ENCODE peak calls at places on chromosomes 12 and 14, in nine cellular contexts. R is frontal cortex; V is iris pigment epithelial cell; P is stimulated activated naive B cell treated with anti-CD40 and anti-IgM and Interleukin-4, amounts not matched to agents 10 μg/mL and 1 μg/mL and 100 μg/mL, for 72 hours; X is stimulated activated CD8-positive, alpha-beta memory T cell treated with anti-CD3 and anti-CD28 coated beads, Interleukin-2, amount 100 ng/mL, for 1 hour; S is GM04504; U is Kasumi-1; O is NCI-H1694; A is foreskin melanocyte. B is an unnamed sample.

GRCh38 chr14:51862171-51862838 is 1.9 kb downstream of the GNG2 start:
- DNase-seq in R (no peak), O (no peak), S (no peak), V (no peak), A (peak; percentile 49), X (no peak), P (no peak), U (no peak), B (no peak)

GRCh38 chr12:27865421-27865820 is 85.4 kb upstream of the MANSC4 start:
- DNase-seq in P (no peak), X (no peak), U (no peak), A (no peak), O (no peak), V (peak; percentile 89), R (no peak), S (peak; percentile 71), B (no peak)

GRCh38 chr12:114425031-114425626 is 19.2 kb upstream of the TBX5 start:
- DNase-seq in R (no peak), U (no peak), A (peak; percentile 19), P (no peak), S (no peak), V (no peak), O (no peak), X (no peak), B (no peak)

GRCh38 chr12:111105294-111105693 is 184.9 kb upstream of the MYL2 start:
- DNase-seq in A (no peak), V (no peak), O (no peak), U (no peak), P (no peak), S (no peak), X (no peak), R (no peak), B (no peak)

GRCh38 chr14:42095155-42095554 is 488.5 kb downstream of the LRFN5 start:
- DNase-seq in O (no peak), A (no peak), U (no peak), X (no peak), R (no peak), V (no peak), S (no peak), P (no peak), B (no peak)

GRCh38 chr12:49451468-49452259 is 84.4 kb downstream of the SPATS2 start:
- DNase-seq in P (no peak), X (no peak), R (no peak), U (no peak), S (no peak), A (no peak), O (no peak), V (no peak), B (no peak)

GRCh38 chr14:89973234-89973823 is 17.6 kb downstream of the TDP1 start:
- DNase-seq in P (peak; percentile 13), V (peak; percentile 73), S (peak; percentile 44), X (no peak), R (no peak), O (peak; percentile 86), A (peak; percentile 53), U (peak; percentile 64), B (no peak)

GRCh38 chr14:77204457-77204796 is 22.8 kb downstream of the TMEM63C start:
- DNase-seq in R (no peak), P (no peak), U (no peak), O (peak; percentile 86), V (no peak), S (no peak), A (no peak), X (no peak), B (no peak)

GRCh38 chr14:51884086-51884927 is 23.9 kb downstream of the GNG2 start:
- DNase-seq in V (peak; percentile 96), O (no peak), S (peak; percentile 75), X (no peak), P (no peak), U (peak; percentile 84), A (no peak), R (no peak), B (no peak)

GRCh38 chr12:41965996-41966395 is 178.7 kb downstream of the GXYLT1 start:
- DNase-seq in V (no peak), O (no peak), U (no peak), S (no peak), P (no peak), A (no peak), R (no peak), X (no peak), B (no peak)

GRCh38 chr12:27332407-27333310 is at the start of gene BMAL2:
- DNase-seq in U (peak; percentile 34), R (peak; percentile 50), P (peak; percentile 50), A (no peak), X (no peak), O (peak; percentile 33), S (no peak), V (peak; percentile 48), B (no peak)

GRCh38 chr12:114032801-114033200 is 66.7 kb upstream of the RBM19 start:
- DNase-seq in V (no peak), X (no peak), A (no peak), P (no peak), S (no peak), R (no peak), O (no peak), U (no peak), B (no peak)

GRCh38 chr12:68483592-68484373 is 126.9 kb upstream of the RAP1B start:
- DNase-seq in R (no peak), X (no peak), S (no peak), P (no peak), A (peak; percentile 14), O (no peak), U (no peak), V (peak; percentile 83), B (no peak)

GRCh38 chr14:102209224-102209966 is 69.7 kb downstream of the WDR20 start:
- DNase-seq in U (no peak), P (no peak), O (no peak), V (peak; percentile 32), X (no peak), S (no peak), A (peak; percentile 28), R (no peak), B (no peak)

GRCh38 chr14:61193471-61193870 is 87.7 kb downstream of the TMEM30B start:
- DNase-seq in P (no peak), S (no peak), X (no peak), O (no peak), A (no peak), U (no peak), V (no peak), R (no peak), B (no peak)

GRCh38 chr12:111033281-111034147 is 113.1 kb upstream of the MYL2 start:
- DNase-seq in R (no peak), S (no peak), A (no peak), X (no peak), O (peak; percentile 83), P (no peak), V (no peak), U (peak; percentile 39), B (no peak)

GRCh38 chr12:67302162-67302561 is 33.0 kb downstream of the CAND1 start:
- DNase-seq in P (no peak), U (no peak), R (no peak), A (no peak), X (no peak), V (no peak), O (no peak), S (no peak), B (no peak)

GRCh38 chr12:46831335-46832083 is 5.7 kb upstream of the SLC38A4 start:
- DNase-seq in U (no peak), R (no peak), S (no peak), P (no peak), V (peak; percentile 11), X (no peak), A (no peak), O (no peak), B (no peak)

GRCh38 chr12:49200882-49201594 is 12.2 kb upstream of the TUBA1A start:
- DNase-seq in V (peak; percentile 92), R (no peak), A (peak; percentile 25), O (peak; percentile 47), X (no peak), U (peak; percentile 66), P (no peak), S (no peak), B (no peak)

GRCh38 chr12:3097186-3097804 is 20.1 kb downstream of the TSPAN9 start:
- DNase-seq in S (no peak), X (no peak), O (no peak), P (no peak), U (peak; percentile 43), R (no peak), V (peak; percentile 83), A (no peak), B (peak; percentile 99)

GRCh38 chr14:64303471-64303917 is 9.3 kb upstream of the ESR2 start:
- DNase-seq in U (peak; percentile 71), X (no peak), O (peak; percentile 68), P (no peak), R (no peak), V (peak; percentile 61), S (peak; percentile 28), A (peak; percentile 43), B (no peak)

GRCh38 chr14:61549425-61549824 is 145.9 kb upstream of the HIF1A start:
- DNase-seq in P (no peak), U (no peak), V (peak; percentile 94), S (no peak), X (no peak), R (no peak), O (no peak), A (no peak), B (no peak)

GRCh38 chr14:51846631-51847488 is 13.6 kb upstream of the GNG2 start:
- DNase-seq in X (peak; percentile 64), R (no peak), V (peak; percentile 74), S (no peak), A (no peak), O (no peak), U (peak; percentile 100), P (peak; percentile 88), B (peak; percentile 43)

GRCh38 chr12:109305547-109305946 is 3.5 kb downstream of the FOXN4 start:
- DNase-seq in U (no peak), A (no peak), R (no peak), V (no peak), P (no peak), S (no peak), O (no peak), X (no peak), B (no peak)

GRCh38 chr12:6563448-6564050 is 4.5 kb downstream of the NOP2 start:
- DNase-seq in R (no peak), X (peak; percentile 37), O (peak; percentile 75), P (no peak), U (peak; percentile 24), S (no peak), A (no peak), V (peak; percentile 43), B (peak; percentile 39)

GRCh38 chr14:24279301-24280186 is 8.1 kb upstream of the RABGGTA start:
- DNase-seq in R (no peak), A (no peak), O (peak; percentile 77), P (peak; percentile 67), V (no peak), S (no peak), X (no peak), U (no peak), B (no peak)

GRCh38 chr12:116368196-116369194 is 91.0 kb upstream of the MED13L start:
- DNase-seq in U (no peak), X (no peak), O (no peak), R (no peak), P (no peak), S (no peak), V (no peak), A (peak; percentile 55), B (no peak)

GRCh38 chr12:41106315-41106714 is 81.8 kb upstream of the PDZRN4 start:
- DNase-seq in S (no peak), A (no peak), R (no peak), P (no peak), X (no peak), O (no peak), V (no peak), U (no peak), B (no peak)

B was measured in CMK.